ENCODE peak calls at places on chromosome X, in four cellular contexts. N is skeletal muscle cell; Y is stimulated activated naive CD8-positive, alpha-beta T cell treated with anti-CD3 and anti-CD28 coated beads, Interleukin-15, Interleukin-2, amounts not matched to agents 100 U/mL and 50 U/mL, for 24 hours; G is activated CD4-positive, alpha-beta T cell treated with anti-CD3 and anti-CD28 coated beads, Interleukin-2, amount 50 U/mL, for 48 hours. F is an unnamed sample.

GRCh38 chrX:40297949-40298539 is 200.3 kb upstream of the BCOR start:
- DNase-seq in N (no peak), Y (no peak), G (no peak), F (no peak)

GRCh38 chrX:26511621-26512363 is 295.8 kb downstream of the MAGEB5 start:
- DNase-seq in N (no peak), Y (no peak), G (no peak), F (no peak)

GRCh38 chrX:98357146-98357545 is 1473.4 kb downstream of the RPA4 start:
- DNase-seq in N (no peak), Y (no peak), G (no peak), F (no peak)

GRCh38 chrX:1685460-1685859 is 70.6 kb downstream of the ASMT start:
- DNase-seq in N (no peak), Y (no peak), G (no peak), F (no peak)

GRCh38 chrX:153956044-153956907 is 11.8 kb upstream of the RENBP start:
- DNase-seq in N (no peak), Y (no peak), G (no peak), F (no peak)

GRCh38 chrX:120839506-120839905 is 36.2 kb downstream of the CT47B1 start:
- DNase-seq in N (peak), Y (no peak), G (no peak), F (no peak)

GRCh38 chrX:136646602-136647239 is 1.2 kb upstream of the CD40LG start:
- DNase-seq in N (no peak), Y (peak), G (peak), F (no peak)

GRCh38 chrX:17597836-17598434 is 139.4 kb upstream of the SCML1 start:
- DNase-seq in N (no peak), Y (no peak), G (no peak), F (no peak)

GRCh38 chrX:105610401-105610800 is 211.9 kb upstream of the NRK start:
- DNase-seq in N (no peak), Y (no peak), G (no peak), F (no peak)

GRCh38 chrX:134886201-134886600 is 104.6 kb upstream of the SMIM10 start:
- DNase-seq in N (no peak), Y (no peak), G (peak), F (no peak)

GRCh38 chrX:40154853-40155616 is 57.3 kb upstream of the BCOR start:
- DNase-seq in N (no peak), Y (no peak), G (peak), F (peak)

GRCh38 chrX:24242649-24243556 is 71.0 kb downstream of the SUPT20HL2 start:
- DNase-seq in N (peak), Y (no peak), G (no peak), F (peak)

GRCh38 chrX:30283456-30284200 is 25.6 kb downstream of the NR0B1 start:
- DNase-seq in N (peak), Y (no peak), G (no peak), F (no peak)

GRCh38 chrX:47991263-47992092 is 12.3 kb downstream of the ZNF182 start:
- DNase-seq in N (peak), Y (no peak), G (no peak), F (no peak)

GRCh38 chrX:121160987-121161386 is 113.6 kb downstream of the GLUD2 start:
- DNase-seq in N (peak), Y (no peak), G (no peak), F (no peak)

GRCh38 chrX:2507904-2508630 is 7.3 kb upstream of the DHRSX start:
- DNase-seq in N (no peak), Y (no peak), G (no peak), F (no peak)

GRCh38 chrX:108018659-108019381 is 26.0 kb upstream of the VSIG1 start:
- DNase-seq in N (no peak), Y (no peak), G (no peak), F (no peak)

GRCh38 chrX:116317409-116317808 is 119.0 kb upstream of the SLC6A14 start:
- DNase-seq in N (peak), Y (no peak), G (no peak), F (no peak)

GRCh38 chrX:15838017-15838416 is 16.6 kb downstream of the AP1S2 start:
- DNase-seq in N (no peak), Y (peak), G (no peak), F (no peak)

GRCh38 chrX:28649541-28649940 is 62.3 kb downstream of the IL1RAPL1 start:
- DNase-seq in N (no peak), Y (no peak), G (no peak), F (no peak)

GRCh38 chrX:119654112-119654531 is 38.8 kb downstream of the SEPTIN6 start:
- DNase-seq in N (peak), Y (peak), G (peak), F (peak)

GRCh38 chrX:19174401-19175025 is 52.2 kb upstream of the ADGRG2 start:
- DNase-seq in N (peak), Y (no peak), G (no peak), F (no peak)

GRCh38 chrX:145923376-145923775 is 105.7 kb downstream of the SLITRK2 start:
- DNase-seq in N (no peak), Y (no peak), G (no peak), F (no peak)

GRCh38 chrX:13101439-13102139 is 57.2 kb upstream of the FAM9C start:
- DNase-seq in N (peak), Y (no peak), G (peak), F (no peak)

GRCh38 chrX:69136546-69137331 is 28.5 kb downstream of the PJA1 start:
- DNase-seq in N (no peak), Y (no peak), G (no peak), F (no peak)

GRCh38 chrX:16825306-16826035 is 39.2 kb downstream of the TXLNG start:
- DNase-seq in N (no peak), Y (no peak), G (no peak), F (no peak)

GRCh38 chrX:39998636-39999406 is 98.9 kb downstream of the BCOR start:
- DNase-seq in N (no peak), Y (no peak), G (no peak), F (no peak)